ENCODE peak calls at places on chromosomes 7 and 10, in seven cellular contexts. R is islet precursor cell; J is AG08396; Z is activated T-helper 1 cell treated with Interleukin-2 at 50 U/mL for 16 hours; V is EL; I is activated naive CD8-positive, alpha-beta T cell treated with anti-CD3 and anti-CD28 coated beads, Interleukin-2, amount 50 U/mL, for 24 hours; L is NCI-H1417. B is an unnamed sample.

GRCh38 chr10:96419351-96419750 is 60.5 kb upstream of the OPALIN start:
- DNase-seq in R (no peak), J (no peak), Z (no peak), V (no peak), I (no peak), L (no peak), B (no peak)

GRCh38 chr7:66921396-66921917 is 432 bp downstream of the TMEM248 start:
- DNase-seq in R (no peak), J (peak), Z (peak), V (peak), I (peak), L (peak), B (peak)

GRCh38 chr10:89235073-89235798 is 16.3 kb downstream of the LIPA start:
- DNase-seq in R (no peak), J (peak), Z (no peak), V (no peak), I (no peak), L (no peak), B (no peak)

GRCh38 chr7:19317461-19317860 is 172.2 kb upstream of the FERD3L start:
- DNase-seq in R (no peak), J (no peak), Z (no peak), V (no peak), I (no peak), L (no peak), B (no peak)

GRCh38 chr7:96300487-96300886 is 21.4 kb downstream of the SLC25A13 start:
- DNase-seq in R (no peak), J (no peak), Z (no peak), V (no peak), I (no peak), L (no peak), B (no peak)

GRCh38 chr7:147188485-147188884 is 1071.9 kb downstream of the CNTNAP2 start:
- DNase-seq in R (no peak), J (no peak), Z (no peak), V (no peak), I (no peak), L (no peak), B (no peak)

GRCh38 chr7:136677456-136678365 is 190.7 kb upstream of the CHRM2 start:
- DNase-seq in R (peak), J (no peak), Z (no peak), V (peak), I (no peak), L (no peak), B (peak)

GRCh38 chr10:15695852-15696251 is 23.9 kb downstream of the ITGA8 start:
- DNase-seq in R (no peak), J (no peak), Z (no peak), V (no peak), I (no peak), L (no peak), B (no peak)

GRCh38 chr7:127978421-127978820 is 52.8 kb downstream of the LRRC4 start:
- DNase-seq in R (no peak), J (no peak), Z (no peak), V (no peak), I (no peak), L (no peak), B (no peak)

GRCh38 chr10:59805043-59805442 is 51.8 kb upstream of the MRLN start:
- DNase-seq in R (peak), J (no peak), Z (no peak), V (peak), I (no peak), L (no peak), B (no peak)

GRCh38 chr7:121480566-121481335 is 84.6 kb upstream of the FAM3C start:
- DNase-seq in R (peak), J (no peak), Z (no peak), V (no peak), I (no peak), L (no peak), B (no peak)

GRCh38 chr10:123134915-123135414 is 805 bp upstream of the HMX3 start:
- DNase-seq in R (no peak), J (no peak), Z (no peak), V (no peak), I (no peak), L (no peak), B (no peak)

GRCh38 chr10:101630420-101630920 is 42.3 kb downstream of the DPCD start:
- DNase-seq in R (peak), J (no peak), Z (no peak), V (no peak), I (no peak), L (no peak), B (no peak)

GRCh38 chr10:111078505-111079185 is 1.8 kb downstream of the ADRA2A start:
- DNase-seq in R (peak), J (no peak), Z (no peak), V (no peak), I (no peak), L (no peak), B (no peak)

GRCh38 chr10:10010397-10010796 is 1007.3 kb upstream of the CELF2 start:
- DNase-seq in R (no peak), J (no peak), Z (no peak), V (no peak), I (no peak), L (no peak), B (no peak)

GRCh38 chr7:21028186-21028989 is 241.7 kb upstream of the SP8 start:
- DNase-seq in R (no peak), J (no peak), Z (no peak), V (peak), I (no peak), L (peak), B (no peak)

GRCh38 chr10:35194906-35195305 is 68.3 kb downstream of the CREM start:
- DNase-seq in R (no peak), J (no peak), Z (peak), V (peak), I (no peak), L (no peak), B (no peak)

GRCh38 chr10:62426086-62426485 is 51.9 kb downstream of the ZNF365 start:
- DNase-seq in R (no peak), J (no peak), Z (no peak), V (peak), I (peak), L (no peak), B (no peak)

GRCh38 chr7:151790826-151791379 is 86.0 kb downstream of the PRKAG2 start:
- DNase-seq in R (no peak), J (no peak), Z (no peak), V (no peak), I (no peak), L (no peak), B (no peak)

GRCh38 chr10:116079355-116079754 is 193.7 kb downstream of the GFRA1 start:
- DNase-seq in R (no peak), J (no peak), Z (no peak), V (no peak), I (no peak), L (no peak), B (no peak)

GRCh38 chr10:78852856-78853255 is 215.9 kb upstream of the ZMIZ1 start:
- DNase-seq in R (peak), J (no peak), Z (no peak), V (peak), I (peak), L (no peak), B (peak)